ENCODE peak calls at places on chromosome 6, in four cellular contexts. G is activated CD8-positive, alpha-beta memory T cell treated with anti-CD3 and anti-CD28 coated beads for 1 hour; O is GM23248; J is dermis blood vessel endothelial cell. A is an unnamed sample.

GRCh38 chr6:37971711-37972410 is 152.3 kb downstream of the ZFAND3 start:
- DNase-seq in G (no peak), O (no peak), J (no peak), A (no peak)

GRCh38 chr6:146358341-146359046 is 185.1 kb upstream of the RAB32 start:
- DNase-seq in G (no peak), O (peak; percentile 83), J (peak; percentile 66), A (peak; percentile 48)

GRCh38 chr6:47162231-47162630 is 120.1 kb upstream of the ADGRF1 start:
- DNase-seq in G (no peak), O (no peak), J (no peak), A (no peak)

GRCh38 chr6:101537917-101538316 is 144.4 kb downstream of the GRIK2 start:
- DNase-seq in G (no peak), O (peak; percentile 9), J (no peak), A (no peak)

GRCh38 chr6:136111831-136112230 is 138.3 kb downstream of the MTFR2 start:
- DNase-seq in G (no peak), O (no peak), J (no peak), A (no peak)

GRCh38 chr6:156794546-156794945 is 17.4 kb downstream of the ARID1B start:
- DNase-seq in G (no peak), O (no peak), J (no peak), A (no peak)

GRCh38 chr6:154399097-154399496 is 42.5 kb upstream of the IPCEF1 start:
- DNase-seq in G (no peak), O (peak; percentile 81), J (peak; percentile 90), A (peak; percentile 89)

GRCh38 chr6:161303628-161304340 is 29.9 kb upstream of the AGPAT4 start:
- DNase-seq in G (no peak), O (peak; percentile 60), J (no peak), A (no peak)

GRCh38 chr6:145187491-145188206 is 547.7 kb downstream of the EPM2A start:
- DNase-seq in G (no peak), O (no peak), J (no peak), A (no peak)